ENCODE peak calls at places on chromosomes 13 and 19, in four cellular contexts. F, T, S and P are unnamed samples.

GRCh38 chr13:30895773-30896172 is 10.3 kb upstream of the MEDAG start:
- DNase-seq in F (no peak), T (peak), S (peak), P (peak)

GRCh38 chr13:113620036-113620435 is 35.5 kb downstream of the TFDP1 start:
- DNase-seq in F (no peak), T (no peak), S (no peak), P (no peak)

GRCh38 chr19:32652893-32653625 is 21.9 kb downstream of the ANKRD27 start:
- DNase-seq in F (peak), T (no peak), S (peak), P (peak)

GRCh38 chr13:35947315-35947714 is 183.9 kb downstream of the DCLK1 start:
- DNase-seq in F (no peak), T (no peak), S (no peak), P (no peak)

GRCh38 chr13:114101831-114102520 is 30.4 kb downstream of the RASA3 start:
- DNase-seq in F (peak), T (no peak), S (no peak), P (peak)

GRCh38 chr13:107271226-107271625 is 703.3 kb upstream of the ARGLU1 start:
- DNase-seq in F (no peak), T (no peak), S (no peak), P (no peak)

GRCh38 chr19:45507864-45508680 is 793 bp downstream of the VASP start:
- DNase-seq in F (peak), T (peak), S (no peak), P (peak)

GRCh38 chr13:26021516-26021915 is 30.3 kb downstream of the SHISA2 start:
- DNase-seq in F (no peak), T (no peak), S (no peak), P (no peak)

GRCh38 chr19:5148794-5149190 is 179.9 kb downstream of the KDM4B start:
- DNase-seq in F (peak), T (no peak), S (no peak), P (no peak)

GRCh38 chr13:86710013-86710412 is 910.8 kb upstream of the SLITRK6 start:
- DNase-seq in F (no peak), T (no peak), S (no peak), P (no peak)

GRCh38 chr19:15293751-15294505 is 38.4 kb downstream of the BRD4 start:
- DNase-seq in F (no peak), T (no peak), S (no peak), P (no peak)

GRCh38 chr19:31448221-31448657 is 99.0 kb upstream of the TSHZ3 start:
- DNase-seq in F (peak), T (peak), S (no peak), P (peak)

GRCh38 chr13:73136776-73137175 is 78.0 kb downstream of the KLF5 start:
- DNase-seq in F (no peak), T (no peak), S (no peak), P (no peak)

GRCh38 chr13:45696610-45697226 is 5.4 kb upstream of the CBY2 start:
- DNase-seq in F (no peak), T (no peak), S (no peak), P (no peak)

GRCh38 chr13:99157046-99157445 is 43.6 kb upstream of the UBAC2 start:
- DNase-seq in F (no peak), T (no peak), S (no peak), P (no peak)

GRCh38 chr13:47901451-47901850 is 99.6 kb downstream of the SUCLA2 start:
- DNase-seq in F (no peak), T (no peak), S (no peak), P (no peak)

GRCh38 chr19:9075064-9075964 is 11.5 kb upstream of the OR1M1 start:
- DNase-seq in F (peak), T (no peak), S (peak), P (peak)

GRCh38 chr13:101065314-101065713 is 351.0 kb downstream of the NALCN start:
- DNase-seq in F (no peak), T (no peak), S (peak), P (no peak)

GRCh38 chr19:21221653-21222052 is 79.8 kb downstream of the ZNF431 start:
- DNase-seq in F (no peak), T (no peak), S (no peak), P (no peak)

GRCh38 chr13:24734951-24735350 is 29.0 kb upstream of the RNF17 start:
- DNase-seq in F (no peak), T (no peak), S (no peak), P (no peak)

GRCh38 chr19:54648129-54648528 is 14.7 kb upstream of the LILRB4 start:
- DNase-seq in F (no peak), T (peak), S (no peak), P (no peak)

GRCh38 chr19:35759697-35760096 is 1.7 kb downstream of the PROSER3 start:
- DNase-seq in F (no peak), T (no peak), S (no peak), P (no peak)

GRCh38 chr19:46776927-46777911 is 11.2 kb downstream of the SLC1A5 start:
- DNase-seq in F (no peak), T (no peak), S (no peak), P (no peak)

GRCh38 chr19:10231624-10232228 is 595 bp upstream of the S1PR2 start:
- DNase-seq in F (no peak), T (no peak), S (no peak), P (no peak)

GRCh38 chr13:73874460-73874859 is 259.7 kb downstream of the KLF12 start:
- DNase-seq in F (no peak), T (no peak), S (no peak), P (no peak)

GRCh38 chr13:85864963-85865530 is 65.8 kb upstream of the SLITRK6 start:
- DNase-seq in F (no peak), T (no peak), S (no peak), P (no peak)

GRCh38 chr13:24615911-24616472 is 64.2 kb upstream of the ATP12A start:
- DNase-seq in F (no peak), T (peak), S (no peak), P (no peak)

GRCh38 chr13:26560456-26560855 is 3.0 kb downstream of the WASF3 start:
- DNase-seq in F (no peak), T (no peak), S (no peak), P (no peak)

GRCh38 chr19:7818806-7819205 is 11.2 kb upstream of the EVI5L start:
- DNase-seq in F (no peak), T (no peak), S (no peak), P (no peak)

GRCh38 chr19:18932216-18932841 is 8.7 kb downstream of the HOMER3 start:
- DNase-seq in F (peak), T (peak), S (peak), P (peak)

GRCh38 chr19:1267441-1268391 is 1.4 kb upstream of the CIRBP start:
- DNase-seq in F (peak), T (peak), S (no peak), P (peak)

GRCh38 chr19:1264801-1265610 is 4.1 kb upstream of the CIRBP start:
- DNase-seq in F (peak), T (peak), S (no peak), P (peak)

GRCh38 chr19:1266818-1267440 is 2.2 kb upstream of the CIRBP start:
- DNase-seq in F (peak), T (peak), S (no peak), P (peak)

GRCh38 chr19:1265611-1266115 is 3.5 kb upstream of the CIRBP start:
- DNase-seq in F (peak), T (peak), S (no peak), P (no peak)

DNA sequence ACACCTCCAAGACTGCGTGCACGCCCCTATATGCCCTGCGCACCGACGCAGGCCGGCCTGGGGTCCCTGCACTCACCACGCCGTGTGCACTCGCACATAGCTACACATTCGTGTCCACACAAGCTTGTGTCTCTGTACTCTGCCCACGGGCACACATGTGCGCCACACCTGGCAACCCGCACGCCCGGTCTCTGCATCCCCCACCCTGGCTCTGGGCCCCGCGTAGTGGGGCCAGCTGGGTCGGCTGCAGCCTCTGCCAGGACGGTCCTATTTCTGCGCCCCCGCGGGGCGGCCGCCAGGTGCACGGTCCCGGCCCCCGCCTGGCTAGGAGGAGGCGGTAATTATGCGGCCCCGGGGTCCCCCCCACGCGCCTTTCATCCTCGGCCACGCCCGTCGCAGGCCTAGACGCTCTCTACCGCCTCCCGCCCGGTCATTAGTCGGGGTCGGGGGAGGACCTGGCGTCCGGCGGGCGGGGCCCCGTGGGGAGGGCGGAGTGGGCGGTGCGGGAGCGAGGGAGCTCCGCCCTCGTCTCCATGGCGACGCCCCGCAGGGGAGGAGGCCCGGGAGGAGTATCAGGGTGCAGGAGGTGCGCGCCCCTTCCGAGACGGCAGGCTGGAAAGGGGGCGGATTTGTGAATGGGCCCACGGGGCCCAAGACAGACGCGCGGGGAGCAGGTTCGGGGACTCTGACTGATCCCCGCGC is 2.9 kb upstream of the CIRBP start:
- DNase-seq in F (peak), T (peak), S (no peak), P (peak)
- TF ChIP-seq POLR2A in F (peak), T (no peak), S (no peak), P (no peak)

GRCh38 chr19:3710265-3710812 is 2.2 kb downstream of the TJP3 start:
- DNase-seq in F (peak), T (peak), S (peak), P (peak)
- TF ChIP-seq POLR2A in F (no peak), T (no peak), S (no peak), P (no peak)

GRCh38 chr19:1015782-1016646 is 4.9 kb downstream of the TMEM259 start:
- DNase-seq in F (peak), T (no peak), S (no peak), P (no peak)
- TF ChIP-seq POLR2A in F (no peak), T (no peak), S (no peak), P (no peak)

GRCh38 chr19:11528551-11529341 is at the start of gene ECSIT:
- DNase-seq in F (peak), T (peak), S (peak), P (peak)
- TF ChIP-seq POLR2A in F (peak), T (no peak), S (no peak), P (peak)

DNA sequence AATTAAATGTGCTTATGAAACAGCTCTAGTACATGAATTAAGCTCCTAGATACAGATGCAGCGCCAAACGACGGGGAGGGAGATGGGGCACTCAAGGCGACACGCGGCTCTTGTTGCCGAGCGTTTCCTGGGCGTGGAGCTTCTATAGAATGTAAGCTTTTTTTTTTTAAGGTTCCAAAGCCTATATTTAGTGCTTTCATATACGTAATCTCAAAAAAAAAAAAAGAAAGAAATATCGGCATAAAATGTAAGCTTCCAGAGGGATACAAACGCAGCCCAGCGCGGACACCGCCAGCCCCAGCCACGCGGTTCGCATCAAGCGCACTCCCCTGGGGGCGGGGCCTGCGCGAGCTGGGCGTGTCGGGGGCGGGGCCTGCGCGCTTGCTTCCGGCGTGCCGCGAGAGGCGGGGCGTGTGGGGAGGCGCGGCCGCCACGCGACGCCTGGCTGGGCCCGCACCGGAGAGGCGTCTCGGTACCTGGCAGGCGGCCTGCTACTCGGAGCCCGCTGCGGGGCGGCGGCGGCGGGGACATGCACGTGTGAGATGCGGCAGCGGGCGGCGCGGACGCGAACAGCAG is at the start of gene URI1:
- DNase-seq in F (peak), T (peak), S (peak), P (peak)
- TF ChIP-seq POLR2A in F (peak), T (no peak), S (peak), P (peak)

GRCh38 chr19:56316728-56317127 is 2.1 kb upstream of the ZSCAN5A start:
- DNase-seq in F (no peak), T (no peak), S (no peak), P (no peak)

GRCh38 chr19:56315076-56315828 is 613 bp upstream of the ZSCAN5A start:
- DNase-seq in F (peak), T (peak), S (peak), P (peak)

GRCh38 chr19:56314018-56314583 is 538 bp downstream of the ZSCAN5A start:
- DNase-seq in F (no peak), T (no peak), S (peak), P (no peak)

GRCh38 chr19:56312787-56313343 is 1.8 kb downstream of the ZSCAN5A start:
- DNase-seq in F (no peak), T (no peak), S (no peak), P (no peak)

GRCh38 chr19:56314584-56315075 is at the start of gene ZSCAN5A:
- DNase-seq in F (peak), T (peak), S (peak), P (peak)
- TF ChIP-seq POLR2A in F (peak), T (no peak), S (peak), P (peak)